ENCODE peak calls at places on chromosomes 2 and 18, in five cellular contexts. T, R, L, Y and C are unnamed samples.

GRCh38 chr18:8367217-8367988 is 241.8 kb upstream of the RAB12 start:
- DNase-seq in T (no peak), R (peak; percentile 64), L (no peak), Y (no peak), C (no peak)

GRCh38 chr2:160372585-160372984 is 121.0 kb downstream of the RBMS1 start:
- DNase-seq in T (no peak), R (no peak), L (peak; percentile 29), Y (no peak), C (no peak)

GRCh38 chr18:67525328-67526110 is 9.0 kb upstream of the DSEL start:
- DNase-seq in T (no peak), R (no peak), L (peak; percentile 93), Y (no peak), C (no peak)

GRCh38 chr18:45342653-45343052 is 272.6 kb upstream of the SLC14A2 start:
- DNase-seq in T (no peak), R (no peak), L (no peak), Y (no peak), C (no peak)

GRCh38 chr2:47344890-47345583 is 57.9 kb upstream of the MSH2 start:
- DNase-seq in T (no peak), R (peak; percentile 88), L (peak; percentile 56), Y (no peak), C (peak; percentile 85)

GRCh38 chr18:57437782-57438668 is 2.9 kb downstream of the ONECUT2 start:
- DNase-seq in T (no peak), R (peak; percentile 70), L (no peak), Y (no peak), C (peak; percentile 90)

GRCh38 chr2:170930132-170931109 is 1.4 kb downstream of the GORASP2 start:
- DNase-seq in T (peak; percentile 14), R (no peak), L (peak; percentile 54), Y (peak; percentile 68), C (peak; percentile 75)

GRCh38 chr2:134146620-134147019 is 107.3 kb upstream of the MGAT5 start:
- DNase-seq in T (no peak), R (no peak), L (no peak), Y (no peak), C (no peak)

GRCh38 chr2:157593411-157593810 is 35.3 kb downstream of the ACVR1C start:
- DNase-seq in T (no peak), R (no peak), L (no peak), Y (no peak), C (no peak)